ENCODE peak calls at places on chromosomes 11 and 22, in seven cellular contexts. One of them, this sample, is unnamed.

GRCh38 chr11:62536301-62536957 is 10.2 kb downstream of the AHNAK start:
- DNase-seq in activated gamma-delta T cell treated with Interleukin-2 at 50 U/mL for 16 hours: no peak
- DNase-seq in A549: no peak
- DNase-seq in CD8-positive, alpha-beta T cell: no peak
- DNase-seq in adipocyte: no peak
- DNase-seq in stimulated activated CD8-positive, alpha-beta memory T cell treated with anti-CD3 and anti-CD28 coated beads, Interleukin-12 subunit alpha, Interleukin-12 subunit beta, amount 100 ng/mL, for 4 hours: no peak
- DNase-seq in activated CD4-positive, alpha-beta T cell treated with anti-CD3 and anti-CD28 coated beads, Interleukin-2, amount 10 ng/mL, durations not matched to agents 24 days and 14 days: no peak
- DNase-seq in this sample: no peak

GRCh38 chr11:69674267-69674885 is 777 bp downstream of the LTO1 start:
- DNase-seq in activated gamma-delta T cell treated with Interleukin-2 at 50 U/mL for 16 hours: no peak
- DNase-seq in A549: no peak
- DNase-seq in CD8-positive, alpha-beta T cell: no peak
- DNase-seq in adipocyte: peak
- DNase-seq in stimulated activated CD8-positive, alpha-beta memory T cell treated with anti-CD3 and anti-CD28 coated beads, Interleukin-12 subunit alpha, Interleukin-12 subunit beta, amount 100 ng/mL, for 4 hours: no peak
- DNase-seq in activated CD4-positive, alpha-beta T cell treated with anti-CD3 and anti-CD28 coated beads, Interleukin-2, amount 10 ng/mL, durations not matched to agents 24 days and 14 days: no peak
- DNase-seq in this sample: no peak

GRCh38 chr22:28810839-28811491 is 10.6 kb upstream of the XBP1 start:
- DNase-seq in activated gamma-delta T cell treated with Interleukin-2 at 50 U/mL for 16 hours: peak
- DNase-seq in A549: no peak
- DNase-seq in CD8-positive, alpha-beta T cell: peak
- DNase-seq in adipocyte: no peak
- DNase-seq in stimulated activated CD8-positive, alpha-beta memory T cell treated with anti-CD3 and anti-CD28 coated beads, Interleukin-12 subunit alpha, Interleukin-12 subunit beta, amount 100 ng/mL, for 4 hours: no peak
- DNase-seq in activated CD4-positive, alpha-beta T cell treated with anti-CD3 and anti-CD28 coated beads, Interleukin-2, amount 10 ng/mL, durations not matched to agents 24 days and 14 days: peak
- DNase-seq in this sample: peak

GRCh38 chr11:33191456-33191855 is 30.2 kb upstream of the CSTF3 start:
- DNase-seq in activated gamma-delta T cell treated with Interleukin-2 at 50 U/mL for 16 hours: no peak
- DNase-seq in A549: no peak
- DNase-seq in CD8-positive, alpha-beta T cell: no peak
- DNase-seq in adipocyte: peak
- DNase-seq in stimulated activated CD8-positive, alpha-beta memory T cell treated with anti-CD3 and anti-CD28 coated beads, Interleukin-12 subunit alpha, Interleukin-12 subunit beta, amount 100 ng/mL, for 4 hours: no peak
- DNase-seq in activated CD4-positive, alpha-beta T cell treated with anti-CD3 and anti-CD28 coated beads, Interleukin-2, amount 10 ng/mL, durations not matched to agents 24 days and 14 days: no peak
- DNase-seq in this sample: no peak

GRCh38 chr11:1766719-1767398 is 3.1 kb upstream of the CTSD start:
- DNase-seq in activated gamma-delta T cell treated with Interleukin-2 at 50 U/mL for 16 hours: no peak
- DNase-seq in A549: no peak
- DNase-seq in CD8-positive, alpha-beta T cell: no peak
- DNase-seq in adipocyte: no peak
- DNase-seq in stimulated activated CD8-positive, alpha-beta memory T cell treated with anti-CD3 and anti-CD28 coated beads, Interleukin-12 subunit alpha, Interleukin-12 subunit beta, amount 100 ng/mL, for 4 hours: no peak
- DNase-seq in activated CD4-positive, alpha-beta T cell treated with anti-CD3 and anti-CD28 coated beads, Interleukin-2, amount 10 ng/mL, durations not matched to agents 24 days and 14 days: no peak
- DNase-seq in this sample: no peak

GRCh38 chr11:19084661-19085315 is 24.3 kb upstream of the MRGPRX2 start:
- DNase-seq in activated gamma-delta T cell treated with Interleukin-2 at 50 U/mL for 16 hours: no peak
- DNase-seq in A549: no peak
- DNase-seq in CD8-positive, alpha-beta T cell: no peak
- DNase-seq in adipocyte: no peak
- DNase-seq in stimulated activated CD8-positive, alpha-beta memory T cell treated with anti-CD3 and anti-CD28 coated beads, Interleukin-12 subunit alpha, Interleukin-12 subunit beta, amount 100 ng/mL, for 4 hours: no peak
- DNase-seq in activated CD4-positive, alpha-beta T cell treated with anti-CD3 and anti-CD28 coated beads, Interleukin-2, amount 10 ng/mL, durations not matched to agents 24 days and 14 days: no peak
- DNase-seq in this sample: no peak

GRCh38 chr11:64659417-64660144 is 63.4 kb downstream of the NRXN2 start:
- DNase-seq in activated gamma-delta T cell treated with Interleukin-2 at 50 U/mL for 16 hours: no peak
- DNase-seq in A549: peak
- DNase-seq in CD8-positive, alpha-beta T cell: no peak
- DNase-seq in adipocyte: peak
- DNase-seq in stimulated activated CD8-positive, alpha-beta memory T cell treated with anti-CD3 and anti-CD28 coated beads, Interleukin-12 subunit alpha, Interleukin-12 subunit beta, amount 100 ng/mL, for 4 hours: no peak
- DNase-seq in activated CD4-positive, alpha-beta T cell treated with anti-CD3 and anti-CD28 coated beads, Interleukin-2, amount 10 ng/mL, durations not matched to agents 24 days and 14 days: no peak
- DNase-seq in this sample: no peak

GRCh38 chr11:68978931-68979591 is 1.7 kb downstream of the MRGPRD start:
- DNase-seq in activated gamma-delta T cell treated with Interleukin-2 at 50 U/mL for 16 hours: no peak
- DNase-seq in A549: no peak
- DNase-seq in CD8-positive, alpha-beta T cell: no peak
- DNase-seq in adipocyte: no peak
- DNase-seq in stimulated activated CD8-positive, alpha-beta memory T cell treated with anti-CD3 and anti-CD28 coated beads, Interleukin-12 subunit alpha, Interleukin-12 subunit beta, amount 100 ng/mL, for 4 hours: no peak
- DNase-seq in activated CD4-positive, alpha-beta T cell treated with anti-CD3 and anti-CD28 coated beads, Interleukin-2, amount 10 ng/mL, durations not matched to agents 24 days and 14 days: no peak
- DNase-seq in this sample: no peak

GRCh38 chr11:8964324-8965320 is at the start of gene TMEM9B:
- DNase-seq in activated gamma-delta T cell treated with Interleukin-2 at 50 U/mL for 16 hours: peak
- DNase-seq in A549: peak
- DNase-seq in CD8-positive, alpha-beta T cell: peak
- DNase-seq in adipocyte: peak
- DNase-seq in stimulated activated CD8-positive, alpha-beta memory T cell treated with anti-CD3 and anti-CD28 coated beads, Interleukin-12 subunit alpha, Interleukin-12 subunit beta, amount 100 ng/mL, for 4 hours: peak
- DNase-seq in activated CD4-positive, alpha-beta T cell treated with anti-CD3 and anti-CD28 coated beads, Interleukin-2, amount 10 ng/mL, durations not matched to agents 24 days and 14 days: peak
- DNase-seq in this sample: peak

GRCh38 chr11:17076517-17077239 is 789 bp downstream of the RPS13 start:
- DNase-seq in activated gamma-delta T cell treated with Interleukin-2 at 50 U/mL for 16 hours: no peak
- DNase-seq in A549: no peak
- DNase-seq in CD8-positive, alpha-beta T cell: no peak
- DNase-seq in adipocyte: peak
- DNase-seq in stimulated activated CD8-positive, alpha-beta memory T cell treated with anti-CD3 and anti-CD28 coated beads, Interleukin-12 subunit alpha, Interleukin-12 subunit beta, amount 100 ng/mL, for 4 hours: no peak
- DNase-seq in activated CD4-positive, alpha-beta T cell treated with anti-CD3 and anti-CD28 coated beads, Interleukin-2, amount 10 ng/mL, durations not matched to agents 24 days and 14 days: peak
- DNase-seq in this sample: no peak

GRCh38 chr11:122367809-122368231 is 251.8 kb upstream of the BLID start:
- DNase-seq in activated gamma-delta T cell treated with Interleukin-2 at 50 U/mL for 16 hours: no peak
- DNase-seq in A549: peak
- DNase-seq in CD8-positive, alpha-beta T cell: no peak
- DNase-seq in adipocyte: peak
- DNase-seq in stimulated activated CD8-positive, alpha-beta memory T cell treated with anti-CD3 and anti-CD28 coated beads, Interleukin-12 subunit alpha, Interleukin-12 subunit beta, amount 100 ng/mL, for 4 hours: no peak
- DNase-seq in activated CD4-positive, alpha-beta T cell treated with anti-CD3 and anti-CD28 coated beads, Interleukin-2, amount 10 ng/mL, durations not matched to agents 24 days and 14 days: no peak
- DNase-seq in this sample: no peak

GRCh38 chr11:134750619-134751018 is 338.6 kb upstream of the B3GAT1 start:
- DNase-seq in activated gamma-delta T cell treated with Interleukin-2 at 50 U/mL for 16 hours: no peak
- DNase-seq in A549: no peak
- DNase-seq in CD8-positive, alpha-beta T cell: peak
- DNase-seq in adipocyte: no peak
- DNase-seq in stimulated activated CD8-positive, alpha-beta memory T cell treated with anti-CD3 and anti-CD28 coated beads, Interleukin-12 subunit alpha, Interleukin-12 subunit beta, amount 100 ng/mL, for 4 hours: no peak
- DNase-seq in activated CD4-positive, alpha-beta T cell treated with anti-CD3 and anti-CD28 coated beads, Interleukin-2, amount 10 ng/mL, durations not matched to agents 24 days and 14 days: no peak
- DNase-seq in this sample: no peak

GRCh38 chr11:73019448-73019847 is 122.7 kb downstream of the FCHSD2 start:
- DNase-seq in activated gamma-delta T cell treated with Interleukin-2 at 50 U/mL for 16 hours: no peak
- DNase-seq in A549: no peak
- DNase-seq in CD8-positive, alpha-beta T cell: no peak
- DNase-seq in adipocyte: no peak
- DNase-seq in stimulated activated CD8-positive, alpha-beta memory T cell treated with anti-CD3 and anti-CD28 coated beads, Interleukin-12 subunit alpha, Interleukin-12 subunit beta, amount 100 ng/mL, for 4 hours: no peak
- DNase-seq in activated CD4-positive, alpha-beta T cell treated with anti-CD3 and anti-CD28 coated beads, Interleukin-2, amount 10 ng/mL, durations not matched to agents 24 days and 14 days: no peak
- DNase-seq in this sample: no peak

GRCh38 chr11:70067036-70067435 is 11.1 kb upstream of the ANO1 start:
- DNase-seq in activated gamma-delta T cell treated with Interleukin-2 at 50 U/mL for 16 hours: no peak
- DNase-seq in A549: no peak
- DNase-seq in CD8-positive, alpha-beta T cell: no peak
- DNase-seq in adipocyte: no peak
- DNase-seq in stimulated activated CD8-positive, alpha-beta memory T cell treated with anti-CD3 and anti-CD28 coated beads, Interleukin-12 subunit alpha, Interleukin-12 subunit beta, amount 100 ng/mL, for 4 hours: no peak
- DNase-seq in activated CD4-positive, alpha-beta T cell treated with anti-CD3 and anti-CD28 coated beads, Interleukin-2, amount 10 ng/mL, durations not matched to agents 24 days and 14 days: no peak
- DNase-seq in this sample: no peak

GRCh38 chr22:23772315-23773246 is at the start of gene MMP11:
- DNase-seq in activated gamma-delta T cell treated with Interleukin-2 at 50 U/mL for 16 hours: peak
- DNase-seq in A549: no peak
- DNase-seq in CD8-positive, alpha-beta T cell: peak
- DNase-seq in adipocyte: peak
- DNase-seq in stimulated activated CD8-positive, alpha-beta memory T cell treated with anti-CD3 and anti-CD28 coated beads, Interleukin-12 subunit alpha, Interleukin-12 subunit beta, amount 100 ng/mL, for 4 hours: peak
- DNase-seq in activated CD4-positive, alpha-beta T cell treated with anti-CD3 and anti-CD28 coated beads, Interleukin-2, amount 10 ng/mL, durations not matched to agents 24 days and 14 days: peak
- DNase-seq in this sample: peak

GRCh38 chr22:27875951-27876350 is 43.1 kb downstream of the PITPNB start:
- DNase-seq in activated gamma-delta T cell treated with Interleukin-2 at 50 U/mL for 16 hours: peak
- DNase-seq in A549: no peak
- DNase-seq in CD8-positive, alpha-beta T cell: peak
- DNase-seq in adipocyte: no peak
- DNase-seq in stimulated activated CD8-positive, alpha-beta memory T cell treated with anti-CD3 and anti-CD28 coated beads, Interleukin-12 subunit alpha, Interleukin-12 subunit beta, amount 100 ng/mL, for 4 hours: no peak
- DNase-seq in activated CD4-positive, alpha-beta T cell treated with anti-CD3 and anti-CD28 coated beads, Interleukin-2, amount 10 ng/mL, durations not matched to agents 24 days and 14 days: peak
- DNase-seq in this sample: peak

GRCh38 chr11:36409152-36409713 is 100.8 kb downstream of the TRAF6 start:
- DNase-seq in activated gamma-delta T cell treated with Interleukin-2 at 50 U/mL for 16 hours: no peak
- DNase-seq in A549: no peak
- DNase-seq in CD8-positive, alpha-beta T cell: no peak
- DNase-seq in adipocyte: no peak
- DNase-seq in stimulated activated CD8-positive, alpha-beta memory T cell treated with anti-CD3 and anti-CD28 coated beads, Interleukin-12 subunit alpha, Interleukin-12 subunit beta, amount 100 ng/mL, for 4 hours: no peak
- DNase-seq in activated CD4-positive, alpha-beta T cell treated with anti-CD3 and anti-CD28 coated beads, Interleukin-2, amount 10 ng/mL, durations not matched to agents 24 days and 14 days: peak
- DNase-seq in this sample: peak

GRCh38 chr22:28398987-28399386 is 280.7 kb downstream of the TTC28 start:
- DNase-seq in activated gamma-delta T cell treated with Interleukin-2 at 50 U/mL for 16 hours: no peak
- DNase-seq in A549: no peak
- DNase-seq in CD8-positive, alpha-beta T cell: no peak
- DNase-seq in adipocyte: peak
- DNase-seq in stimulated activated CD8-positive, alpha-beta memory T cell treated with anti-CD3 and anti-CD28 coated beads, Interleukin-12 subunit alpha, Interleukin-12 subunit beta, amount 100 ng/mL, for 4 hours: no peak
- DNase-seq in activated CD4-positive, alpha-beta T cell treated with anti-CD3 and anti-CD28 coated beads, Interleukin-2, amount 10 ng/mL, durations not matched to agents 24 days and 14 days: no peak
- DNase-seq in this sample: no peak

GRCh38 chr11:65384301-65384889 is 1.9 kb upstream of the SLC25A45 start:
- DNase-seq in activated gamma-delta T cell treated with Interleukin-2 at 50 U/mL for 16 hours: no peak
- DNase-seq in A549: no peak
- DNase-seq in CD8-positive, alpha-beta T cell: peak
- DNase-seq in adipocyte: peak
- DNase-seq in stimulated activated CD8-positive, alpha-beta memory T cell treated with anti-CD3 and anti-CD28 coated beads, Interleukin-12 subunit alpha, Interleukin-12 subunit beta, amount 100 ng/mL, for 4 hours: no peak
- DNase-seq in activated CD4-positive, alpha-beta T cell treated with anti-CD3 and anti-CD28 coated beads, Interleukin-2, amount 10 ng/mL, durations not matched to agents 24 days and 14 days: peak
- DNase-seq in this sample: peak

GRCh38 chr11:89182773-89183172 is 5.1 kb downstream of the TYR start:
- DNase-seq in activated gamma-delta T cell treated with Interleukin-2 at 50 U/mL for 16 hours: no peak
- DNase-seq in A549: no peak
- DNase-seq in CD8-positive, alpha-beta T cell: no peak
- DNase-seq in adipocyte: peak
- DNase-seq in stimulated activated CD8-positive, alpha-beta memory T cell treated with anti-CD3 and anti-CD28 coated beads, Interleukin-12 subunit alpha, Interleukin-12 subunit beta, amount 100 ng/mL, for 4 hours: no peak
- DNase-seq in activated CD4-positive, alpha-beta T cell treated with anti-CD3 and anti-CD28 coated beads, Interleukin-2, amount 10 ng/mL, durations not matched to agents 24 days and 14 days: no peak
- DNase-seq in this sample: no peak

GRCh38 chr11:3043315-3043871 is 13.8 kb downstream of the CARS1 start:
- DNase-seq in activated gamma-delta T cell treated with Interleukin-2 at 50 U/mL for 16 hours: no peak
- DNase-seq in A549: no peak
- DNase-seq in CD8-positive, alpha-beta T cell: no peak
- DNase-seq in adipocyte: no peak
- DNase-seq in stimulated activated CD8-positive, alpha-beta memory T cell treated with anti-CD3 and anti-CD28 coated beads, Interleukin-12 subunit alpha, Interleukin-12 subunit beta, amount 100 ng/mL, for 4 hours: no peak
- DNase-seq in activated CD4-positive, alpha-beta T cell treated with anti-CD3 and anti-CD28 coated beads, Interleukin-2, amount 10 ng/mL, durations not matched to agents 24 days and 14 days: no peak
- DNase-seq in this sample: no peak

GRCh38 chr11:127816959-127817358 is 770.4 kb downstream of the ETS1 start:
- DNase-seq in activated gamma-delta T cell treated with Interleukin-2 at 50 U/mL for 16 hours: no peak
- DNase-seq in A549: no peak
- DNase-seq in CD8-positive, alpha-beta T cell: no peak
- DNase-seq in adipocyte: no peak
- DNase-seq in stimulated activated CD8-positive, alpha-beta memory T cell treated with anti-CD3 and anti-CD28 coated beads, Interleukin-12 subunit alpha, Interleukin-12 subunit beta, amount 100 ng/mL, for 4 hours: no peak
- DNase-seq in activated CD4-positive, alpha-beta T cell treated with anti-CD3 and anti-CD28 coated beads, Interleukin-2, amount 10 ng/mL, durations not matched to agents 24 days and 14 days: peak
- DNase-seq in this sample: no peak

GRCh38 chr11:72951193-72951592 is 137.0 kb downstream of the ATG16L2 start:
- DNase-seq in activated gamma-delta T cell treated with Interleukin-2 at 50 U/mL for 16 hours: no peak
- DNase-seq in A549: peak
- DNase-seq in CD8-positive, alpha-beta T cell: no peak
- DNase-seq in adipocyte: no peak
- DNase-seq in stimulated activated CD8-positive, alpha-beta memory T cell treated with anti-CD3 and anti-CD28 coated beads, Interleukin-12 subunit alpha, Interleukin-12 subunit beta, amount 100 ng/mL, for 4 hours: no peak
- DNase-seq in activated CD4-positive, alpha-beta T cell treated with anti-CD3 and anti-CD28 coated beads, Interleukin-2, amount 10 ng/mL, durations not matched to agents 24 days and 14 days: no peak
- DNase-seq in this sample: no peak

GRCh38 chr22:35620624-35621245 is 3.6 kb upstream of the MB start:
- DNase-seq in activated gamma-delta T cell treated with Interleukin-2 at 50 U/mL for 16 hours: no peak
- DNase-seq in A549: peak
- DNase-seq in CD8-positive, alpha-beta T cell: no peak
- DNase-seq in adipocyte: no peak
- DNase-seq in stimulated activated CD8-positive, alpha-beta memory T cell treated with anti-CD3 and anti-CD28 coated beads, Interleukin-12 subunit alpha, Interleukin-12 subunit beta, amount 100 ng/mL, for 4 hours: no peak
- DNase-seq in activated CD4-positive, alpha-beta T cell treated with anti-CD3 and anti-CD28 coated beads, Interleukin-2, amount 10 ng/mL, durations not matched to agents 24 days and 14 days: no peak
- DNase-seq in this sample: no peak

GRCh38 chr11:57904369-57904768 is 119.3 kb upstream of the OR9Q1 start:
- DNase-seq in activated gamma-delta T cell treated with Interleukin-2 at 50 U/mL for 16 hours: no peak
- DNase-seq in A549: no peak
- DNase-seq in CD8-positive, alpha-beta T cell: no peak
- DNase-seq in adipocyte: no peak
- DNase-seq in stimulated activated CD8-positive, alpha-beta memory T cell treated with anti-CD3 and anti-CD28 coated beads, Interleukin-12 subunit alpha, Interleukin-12 subunit beta, amount 100 ng/mL, for 4 hours: no peak
- DNase-seq in activated CD4-positive, alpha-beta T cell treated with anti-CD3 and anti-CD28 coated beads, Interleukin-2, amount 10 ng/mL, durations not matched to agents 24 days and 14 days: no peak
- DNase-seq in this sample: no peak

GRCh38 chr11:46380340-46381045 is 976 bp upstream of the MDK start:
- DNase-seq in activated gamma-delta T cell treated with Interleukin-2 at 50 U/mL for 16 hours: peak
- DNase-seq in A549: no peak
- DNase-seq in CD8-positive, alpha-beta T cell: peak
- DNase-seq in adipocyte: peak
- DNase-seq in stimulated activated CD8-positive, alpha-beta memory T cell treated with anti-CD3 and anti-CD28 coated beads, Interleukin-12 subunit alpha, Interleukin-12 subunit beta, amount 100 ng/mL, for 4 hours: peak
- DNase-seq in activated CD4-positive, alpha-beta T cell treated with anti-CD3 and anti-CD28 coated beads, Interleukin-2, amount 10 ng/mL, durations not matched to agents 24 days and 14 days: peak
- DNase-seq in this sample: peak

GRCh38 chr22:23898006-23898974 is 4.1 kb downstream of the MIF start:
- DNase-seq in activated gamma-delta T cell treated with Interleukin-2 at 50 U/mL for 16 hours: no peak
- DNase-seq in A549: no peak
- DNase-seq in CD8-positive, alpha-beta T cell: no peak
- DNase-seq in adipocyte: no peak
- DNase-seq in stimulated activated CD8-positive, alpha-beta memory T cell treated with anti-CD3 and anti-CD28 coated beads, Interleukin-12 subunit alpha, Interleukin-12 subunit beta, amount 100 ng/mL, for 4 hours: no peak
- DNase-seq in activated CD4-positive, alpha-beta T cell treated with anti-CD3 and anti-CD28 coated beads, Interleukin-2, amount 10 ng/mL, durations not matched to agents 24 days and 14 days: no peak
- DNase-seq in this sample: no peak